ENCODE peak calls at places on chromosomes 3 and 15, in four cellular contexts. I is SK-N-SH, E is mammary epithelial cell, U is GM12878. D is an unnamed sample.
A peak's percentile ranks its signal among the peaks of the same experiment; 100 is the strongest.

GRCh38 chr3:146035366-146035765 is 125.6 kb downstream of the PLOD2 start:
- DNase-seq in U (no peak), I (no peak), E (no peak), D (no peak)

GRCh38 chr3:72655151-72655551 is 193.1 kb downstream of the SHQ1 start:
- DNase-seq in U (no peak), E (no peak), I (no peak), D (no peak)

GRCh38 chr3:115710799-115711198 is 87.5 kb downstream of the GAP43 start:
- DNase-seq in U (no peak), E (no peak), I (no peak), D (peak; percentile 36)

GRCh38 chr3:3154879-3155610 is 24.4 kb downstream of the CRBN start:
- DNase-seq in E (peak; percentile 3), I (no peak), U (no peak), D (no peak)

GRCh38 chr3:63791974-63792373 is 27.1 kb upstream of the C3orf49 start:
- DNase-seq in U (no peak), E (peak; percentile 35), I (no peak), D (peak; percentile 15)

GRCh38 chr3:143754090-143754489 is 94.2 kb downstream of the SLC9A9 start:
- DNase-seq in I (no peak), E (no peak), U (no peak), D (no peak)

GRCh38 chr3:55166577-55167555 is 239.0 kb upstream of the LRTM1 start:
- DNase-seq in U (peak; percentile 15), I (no peak), E (no peak), D (no peak)

GRCh38 chr3:197432407-197433127 is 123.2 kb downstream of the BDH1 start:
- DNase-seq in E (no peak), U (no peak), I (peak; percentile 49), D (no peak)

GRCh38 chr15:91890614-91891013 is 37.1 kb downstream of the SLCO3A1 start:
- DNase-seq in E (peak; percentile 97), I (no peak), U (no peak), D (no peak)

GRCh38 chr15:68526269-68526668 is 52.5 kb upstream of the CORO2B start:
- DNase-seq in U (no peak), I (no peak), E (peak; percentile 63), D (no peak)

GRCh38 chr15:77632760-77633133 is at the start of gene LINGO1:
- DNase-seq in E (no peak), I (no peak), U (no peak), D (no peak)

GRCh38 chr3:107685383-107685782 is 162.6 kb downstream of the BBX start:
- DNase-seq in U (no peak), I (no peak), E (no peak), D (no peak)

GRCh38 chr15:29074045-29074444 is 188.3 kb downstream of the APBA2 start:
- DNase-seq in I (no peak), U (no peak), E (peak; percentile 56), D (no peak)

GRCh38 chr3:50164056-50164455 is 8.9 kb downstream of the SEMA3F start:
- DNase-seq in U (no peak), E (peak; percentile 93), I (no peak), D (peak; percentile 99)

GRCh38 chr15:56978898-56979662 is 60.6 kb downstream of the TCF12 start:
- DNase-seq in E (peak; percentile 41), I (no peak), U (no peak), D (peak; percentile 4)

GRCh38 chr3:149600619-149601018 is 57.2 kb downstream of the WWTR1 start:
- DNase-seq in U (no peak), E (no peak), I (no peak), D (no peak)

GRCh38 chr3:126159476-126159875 is 20.9 kb downstream of the ALDH1L1 start:
- DNase-seq in U (no peak), E (no peak), I (no peak), D (no peak)

GRCh38 chr3:183253961-183254815 is 1.1 kb downstream of the B3GNT5 start:
- DNase-seq in I (peak; percentile 84), E (no peak), U (no peak), D (peak; percentile 79)

GRCh38 chr15:85477730-85478129 is 97.3 kb downstream of the AKAP13 start:
- DNase-seq in E (peak; percentile 83), U (no peak), I (no peak), D (no peak)
- H4K20me1 ChIP-seq in E (no peaks in the 10 kb centered on the region), U (no peaks in the 10 kb centered on the region), I (peaks cover 15% of the 10 kb centered on the region), D (peaks cover 8% of the 10 kb centered on the region)

DNA sequence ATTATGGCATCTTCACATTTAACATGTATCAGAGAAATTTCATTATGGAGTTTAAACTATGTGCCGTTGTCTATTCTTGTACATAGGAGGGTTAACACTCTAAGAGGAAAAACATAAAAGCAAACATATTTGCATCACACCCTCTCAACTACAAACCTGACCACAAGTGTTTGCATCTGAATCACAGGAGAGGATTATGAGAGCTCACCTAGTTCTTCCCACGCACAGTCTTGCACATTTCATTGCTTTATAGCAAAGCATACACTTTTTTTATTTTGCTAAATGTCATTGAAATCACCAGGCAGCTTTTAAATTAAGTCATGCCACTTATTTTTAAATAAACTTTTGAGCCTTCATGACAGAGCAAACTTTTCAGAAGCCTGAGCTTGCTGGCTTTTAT is 12.5 kb downstream of the TRAT1 start:
- DNase-seq in E (no peak), U (no peak), I (no peak), D (no peak)
- H3K79me2 ChIP-seq in E (no peaks in the 10 kb centered on the region), U (no peaks in the 10 kb centered on the region), I (no peaks in the 10 kb centered on the region), D (no peaks in the 10 kb centered on the region)

GRCh38 chr15:70092462-70092850 is 5.3 kb downstream of the TLE3 start:
- DNase-seq in U (no peak), I (no peak), E (no peak), D (no peak)

GRCh38 chr15:70093070-70093469 is 4.6 kb downstream of the TLE3 start:
- DNase-seq in I (no peak), U (no peak), E (no peak), D (peak; percentile 82)

GRCh38 chr15:70093481-70094309 is 4.0 kb downstream of the TLE3 start:
- DNase-seq in E (no peak), U (no peak), I (no peak), D (peak; percentile 84)

GRCh38 chr15:70090436-70091291 is 7.1 kb downstream of the TLE3 start:
- DNase-seq in E (no peak), U (no peak), I (no peak), D (no peak)

DNA sequence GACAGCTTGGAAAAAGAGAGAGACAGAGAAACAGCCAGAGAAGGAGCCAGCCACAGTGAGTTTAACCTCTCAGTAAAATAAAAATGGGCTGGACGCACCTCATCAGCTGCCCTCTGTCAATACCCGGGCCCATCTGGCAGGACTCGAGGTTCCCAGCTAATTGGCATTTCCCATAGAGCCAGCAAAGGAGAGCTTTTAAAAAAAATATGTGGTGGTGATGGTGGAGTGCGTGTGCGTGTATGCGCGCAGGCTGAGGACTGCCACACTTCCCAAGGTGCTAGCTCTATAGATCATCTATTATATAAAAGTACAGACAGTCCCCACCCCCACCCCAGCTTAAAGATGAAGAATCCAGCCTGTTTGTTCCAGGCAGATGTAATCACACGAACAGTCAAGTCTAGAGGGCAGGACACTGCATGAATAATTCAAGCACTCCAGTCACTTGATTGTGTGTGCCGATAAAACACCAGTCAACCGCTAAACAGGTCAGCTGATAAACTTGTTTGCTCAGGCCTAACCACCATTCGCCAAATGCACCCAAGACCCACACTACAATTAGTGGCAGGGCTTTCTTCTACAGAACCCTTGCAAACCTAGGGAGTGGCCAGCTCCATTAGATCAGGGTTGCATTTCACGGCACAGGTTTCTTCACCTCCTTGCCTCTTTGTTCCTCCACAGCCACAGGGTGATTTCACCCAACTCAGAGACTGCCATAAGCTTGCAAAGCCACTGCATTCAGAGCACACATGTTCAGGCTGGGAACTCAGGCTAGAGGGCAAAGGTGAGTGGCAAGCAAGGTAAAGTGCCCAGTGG is 5.9 kb downstream of the TLE3 start:
- DNase-seq in E (peak; percentile 88), I (peak; percentile 81), U (no peak), D (peak; percentile 42)
- H4K20me1 ChIP-seq in E (no peaks in the 10 kb centered on the region), I (peaks cover 75% of the 10 kb centered on the region), U (peaks cover 8% of the 10 kb centered on the region), D (peaks cover 84% of the 10 kb centered on the region)

GRCh38 chr15:75928680-75929608 is 25.3 kb downstream of the FBXO22 start:
- DNase-seq in U (no peak), E (no peak), I (peak; percentile 10), D (no peak)

GRCh38 chr15:75929799-75930565 is 26.3 kb downstream of the FBXO22 start:
- DNase-seq in U (no peak), I (no peak), E (no peak), D (no peak)

GRCh38 chr15:75925440-75925839 is 21.8 kb downstream of the FBXO22 start:
- DNase-seq in E (no peak), I (no peak), U (no peak), D (no peak)

GRCh38 chr15:75924576-75924975 is 20.9 kb downstream of the FBXO22 start:
- DNase-seq in U (no peak), I (no peak), E (peak; percentile 32), D (no peak)

GRCh38 chr15:75927601-75928000 is 23.9 kb downstream of the FBXO22 start:
- DNase-seq in E (no peak), I (no peak), U (no peak), D (no peak)
- H3K79me2 ChIP-seq in E (peaks cover 84% of the 10 kb centered on the region), I (peaks cover 55% of the 10 kb centered on the region), U (peaks cover 9% of the 10 kb centered on the region), D (peaks cover 50% of the 10 kb centered on the region)

D was measured in osteoblast.